ENCODE peak calls at places on chromosomes 1 and 21, in four cellular contexts. W, R, G and V are unnamed samples.

GRCh38 chr1:228646717-228647522 is 88.4 kb upstream of the RHOU start:
- DNase-seq in R (no peak), G (peak; percentile 48), W (no peak), V (peak; percentile 30)

GRCh38 chr1:30675761-30676160 is 47.6 kb downstream of the MATN1 start:
- DNase-seq in R (no peak), G (no peak), W (no peak), V (no peak)

GRCh38 chr1:65421341-65422174 is 1.1 kb downstream of the LEPR start:
- DNase-seq in W (no peak), R (no peak), G (no peak), V (no peak)

GRCh38 chr1:54114955-54115354 is 37.8 kb downstream of the CDCP2 start:
- DNase-seq in G (no peak), W (peak; percentile 15), R (no peak), V (peak; percentile 53)

GRCh38 chr1:164560076-164560475 is 1.1 kb downstream of the PBX1 start:
- DNase-seq in G (no peak), W (no peak), R (no peak), V (no peak)

GRCh38 chr1:12581179-12581578 is 36.8 kb downstream of the DHRS3 start:
- DNase-seq in G (no peak), W (no peak), R (no peak), V (no peak)

GRCh38 chr1:234683856-234684632 is 74.1 kb upstream of the IRF2BP2 start:
- DNase-seq in W (no peak), R (no peak), G (peak; percentile 97), V (no peak)

GRCh38 chr1:21532992-21533534 is 23.8 kb downstream of the ALPL start:
- DNase-seq in W (no peak), G (peak; percentile 27), R (no peak), V (no peak)

GRCh38 chr1:33358771-33359503 is 38.0 kb upstream of the A3GALT2 start:
- DNase-seq in G (no peak), W (no peak), R (no peak), V (no peak)

GRCh38 chr1:229843627-229844238 is 217.7 kb downstream of the URB2 start:
- DNase-seq in R (no peak), W (peak; percentile 51), G (peak; percentile 3), V (peak; percentile 53)

GRCh38 chr1:25006770-25007169 is 76.7 kb upstream of the RUNX3 start:
- DNase-seq in G (no peak), W (no peak), R (no peak), V (no peak)

GRCh38 chr1:9822490-9822889 is 1.3 kb downstream of the CLSTN1 start:
- DNase-seq in W (no peak), R (no peak), G (no peak), V (no peak)

GRCh38 chr1:55257958-55258357 is 42.8 kb upstream of the USP24 start:
- DNase-seq in R (peak; percentile 45), G (no peak), W (no peak), V (no peak)

GRCh38 chr1:178944729-178945128 is 73.9 kb upstream of the ANGPTL1 start:
- DNase-seq in W (no peak), G (no peak), R (no peak), V (no peak)

GRCh38 chr1:42933060-42933586 is 25.5 kb downstream of the SLC2A1 start:
- DNase-seq in W (no peak), G (no peak), R (no peak), V (no peak)

GRCh38 chr1:247390116-247390791 is 25.7 kb upstream of the NLRP3 start:
- DNase-seq in G (peak; percentile 65), W (peak; percentile 90), R (peak; percentile 92), V (peak; percentile 69)

GRCh38 chr1:38444311-38444710 is 397.7 kb upstream of the POU3F1 start:
- DNase-seq in R (no peak), W (no peak), G (no peak), V (no peak)

GRCh38 chr1:59730302-59730701 is 84.4 kb upstream of the HOOK1 start:
- DNase-seq in G (no peak), W (no peak), R (no peak), V (no peak)

GRCh38 chr1:202085682-202086373 is 36.9 kb upstream of the GPR37L1 start:
- DNase-seq in W (peak; percentile 9), G (peak; percentile 99), R (no peak), V (peak; percentile 7)

GRCh38 chr1:241918879-241919278 is 38.7 kb upstream of the BECN2 start:
- DNase-seq in W (no peak), G (no peak), R (no peak), V (no peak)

GRCh38 chr1:240152611-240153297 is 61.1 kb downstream of the FMN2 start:
- DNase-seq in R (no peak), W (no peak), G (no peak), V (no peak)

GRCh38 chr21:46424621-46425020 is 34.1 kb upstream of the DIP2A start:
- DNase-seq in R (no peak), W (no peak), G (no peak), V (no peak)

GRCh38 chr1:230465701-230466100 is 39.6 kb upstream of the PGBD5 start:
- DNase-seq in W (no peak), G (no peak), R (no peak), V (no peak)

GRCh38 chr1:218674280-218674773 is 329.2 kb downstream of the TGFB2 start:
- DNase-seq in W (no peak), G (peak; percentile 68), R (no peak), V (peak; percentile 31)

GRCh38 chr1:47585141-47585902 is 147.5 kb downstream of the FOXD2 start:
- DNase-seq in G (no peak), W (no peak), R (no peak), V (no peak)

GRCh38 chr1:24966724-24967346 is 36.8 kb upstream of the RUNX3 start:
- DNase-seq in R (peak; percentile 73), W (peak; percentile 60), G (no peak), V (no peak)

GRCh38 chr1:226973371-226973897 is 33.3 kb downstream of the COQ8A start:
- DNase-seq in R (no peak), G (no peak), W (no peak), V (no peak)

DNA sequence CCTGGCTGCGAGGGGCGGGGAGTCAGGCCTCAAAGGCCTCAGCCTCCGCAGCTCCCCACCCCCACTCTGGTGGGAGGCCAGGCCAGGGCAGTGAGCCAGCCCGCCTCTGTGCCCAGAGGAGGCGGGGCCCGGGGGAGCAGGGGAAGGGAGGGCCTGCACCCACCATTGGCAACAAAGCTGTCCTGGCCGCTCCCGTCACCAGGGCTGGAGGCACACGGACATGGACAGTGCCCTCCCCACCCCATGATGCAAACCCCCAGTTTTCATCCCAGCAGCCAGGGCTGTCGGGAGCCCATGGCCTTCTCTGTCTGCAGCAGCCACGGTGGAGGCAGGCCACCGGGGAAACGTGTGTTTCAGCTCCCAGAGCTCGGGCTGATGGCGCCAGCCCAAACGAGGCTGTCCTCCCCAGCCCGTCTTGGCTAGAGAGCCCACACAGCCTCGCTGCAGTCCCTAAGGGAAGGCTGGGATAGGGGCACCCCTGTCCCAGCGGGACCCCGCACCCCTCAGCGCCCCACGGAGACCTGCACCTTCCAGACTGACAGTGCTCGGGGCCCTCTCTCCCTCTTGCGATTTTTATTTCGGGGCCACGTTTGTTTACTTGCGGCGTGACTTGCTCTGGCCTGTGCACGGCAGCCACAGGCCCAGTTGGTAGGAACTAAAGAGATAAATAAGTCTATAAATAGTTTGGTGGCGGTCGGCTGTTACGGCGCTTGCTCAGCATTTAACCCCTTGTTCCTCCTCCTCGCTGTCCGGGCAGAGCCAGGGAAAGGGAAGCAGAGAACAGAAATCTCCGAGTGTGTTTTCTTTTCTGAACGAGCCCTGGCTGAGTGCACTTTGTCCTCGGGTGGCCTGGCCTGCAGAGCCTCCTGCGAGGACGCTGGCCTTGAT is 101.8 kb downstream of the PRDM16 start:
- DNase-seq in W (peak; percentile 38), G (peak; percentile 40), R (no peak), V (peak; percentile 43)
- TF ChIP-seq FOXK2 in W (no peak), G (no peak), R (no peak), V (no peak)

DNA sequence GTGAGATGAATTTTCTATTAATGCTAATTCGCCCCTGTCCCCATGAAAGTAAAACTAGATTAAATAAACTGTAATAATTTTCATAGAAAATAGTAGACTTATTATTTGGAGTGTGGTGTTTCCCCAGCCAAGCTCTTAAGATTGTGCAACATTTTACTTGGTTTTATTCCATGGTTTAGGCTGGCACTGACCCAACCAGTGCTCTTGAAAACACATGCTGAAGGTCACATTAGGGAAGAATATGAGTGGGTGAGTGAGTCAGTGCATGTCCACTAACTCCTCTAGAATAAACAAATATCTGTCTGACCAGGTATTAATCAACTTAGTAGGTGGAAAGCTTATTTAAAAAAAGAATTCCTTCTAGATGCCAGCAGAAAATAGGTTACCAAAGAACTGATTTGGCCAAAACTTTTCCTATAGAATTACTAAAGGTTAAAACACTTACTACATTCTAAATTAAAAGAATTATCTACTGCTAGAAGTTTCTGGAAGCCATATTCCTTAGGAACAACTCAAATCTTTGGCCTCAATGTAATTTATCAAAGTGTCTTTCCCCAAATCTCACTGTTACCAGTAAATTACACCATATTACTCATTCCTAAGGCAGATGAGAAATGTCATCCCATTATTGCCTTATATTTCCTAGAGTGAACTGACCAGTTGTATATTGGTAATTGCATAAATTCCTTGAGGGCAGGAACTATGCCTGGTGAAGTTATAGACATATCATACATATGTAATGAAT is 89.7 kb upstream of the RGS1 start:
- DNase-seq in R (no peak), G (peak; percentile 55), W (no peak), V (no peak)
- TF ChIP-seq FOXK2 in R (no peak), G (no peak), W (no peak), V (no peak)

DNA sequence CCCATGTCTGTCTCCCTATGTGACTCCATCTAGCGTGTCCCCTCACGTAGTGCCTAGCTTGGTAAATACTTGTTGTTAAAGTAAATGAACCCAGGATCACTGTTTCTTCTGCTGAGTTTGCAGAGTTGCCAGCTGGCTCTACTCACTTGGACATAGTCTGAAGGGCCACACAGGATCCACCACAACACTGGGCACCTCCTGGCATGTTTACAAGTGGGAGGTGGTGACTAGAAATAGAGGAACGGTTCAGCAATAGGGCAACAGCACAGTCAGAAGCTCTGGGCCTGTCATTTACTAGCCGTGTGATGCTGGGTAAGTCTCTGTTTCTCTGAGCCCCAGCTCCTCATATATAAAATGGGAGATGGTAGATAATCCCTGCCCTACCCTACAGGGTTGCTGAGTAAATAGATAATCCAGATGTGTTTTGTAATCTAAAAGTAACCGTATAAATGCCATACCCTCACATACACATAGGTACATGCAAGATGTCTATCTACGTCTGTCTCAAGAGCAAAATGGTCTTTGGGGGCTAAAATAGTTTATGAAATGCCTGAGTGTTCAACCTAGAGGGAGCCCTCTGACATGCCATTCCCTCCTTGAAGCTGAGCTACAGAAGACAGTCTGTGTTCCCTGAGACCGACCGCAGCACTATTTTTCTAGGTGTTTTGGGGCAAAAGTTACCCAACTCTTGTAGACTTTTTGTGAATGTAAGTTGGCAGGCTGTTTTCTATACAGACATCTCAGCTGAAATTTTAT is 20.4 kb downstream of the RNF220 start:
- DNase-seq in R (no peak), W (no peak), G (no peak), V (no peak)
- TF ChIP-seq FOXK2 in R (no peak), W (no peak), G (no peak), V (no peak)

DNA sequence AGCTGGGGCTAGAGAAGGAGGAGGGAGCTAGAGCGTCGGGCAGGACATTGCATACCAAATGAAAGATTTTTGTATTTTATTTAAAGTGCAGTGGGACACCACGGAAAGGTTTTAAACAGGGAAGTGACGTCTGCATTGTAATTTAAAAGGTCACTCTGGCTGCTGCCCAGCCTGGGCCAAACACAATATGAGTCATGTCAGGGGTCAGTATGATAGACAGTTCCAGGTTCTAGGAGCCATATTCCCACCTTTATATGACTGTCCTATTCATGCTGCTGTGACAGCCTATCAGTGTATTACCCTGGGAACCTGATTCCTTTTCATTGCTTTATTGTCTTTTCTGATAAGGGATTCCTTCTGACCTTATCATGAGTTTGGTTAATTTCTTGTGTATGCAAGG is 5.2 kb downstream of the VANGL1 start:
- DNase-seq in G (no peak), R (no peak), W (peak; percentile 57), V (no peak)
- TF ChIP-seq FOXK2 in G (no peak), R (no peak), W (no peak), V (no peak)